ENCODE peak calls at places on chromosomes 5 and 9, in four cellular contexts. One of them, this sample, is unnamed.

GRCh38 chr5:34891981-34892380 is 23.3 kb downstream of the RAD1 start:
- DNase-seq in AG04450: no peak
- DNase-seq in anterior cingulate cortex: no peak
- DNase-seq in amygdala: no peak
- DNase-seq in this sample: no peak

GRCh38 chr5:174022384-174023095 is 23.0 kb upstream of the NSG2 start:
- DNase-seq in AG04450: no peak
- DNase-seq in anterior cingulate cortex: no peak
- DNase-seq in amygdala: no peak
- DNase-seq in this sample: no peak

GRCh38 chr5:78003914-78004313 is 227.8 kb upstream of the TBCA start:
- DNase-seq in AG04450: no peak
- DNase-seq in anterior cingulate cortex: no peak
- DNase-seq in amygdala: no peak
- DNase-seq in this sample: no peak

GRCh38 chr5:174735498-174736350 is 11.3 kb downstream of the MSX2 start:
- DNase-seq in AG04450: no peak
- DNase-seq in anterior cingulate cortex: no peak
- DNase-seq in amygdala: peak; percentile 4
- DNase-seq in this sample: no peak

GRCh38 chr5:116652903-116653302 is 78.3 kb upstream of the SEMA6A start:
- DNase-seq in AG04450: no peak
- DNase-seq in anterior cingulate cortex: no peak
- DNase-seq in amygdala: no peak
- DNase-seq in this sample: no peak

GRCh38 chr9:92664394-92665152 is 5.4 kb downstream of the IPPK start:
- DNase-seq in AG04450: no peak
- DNase-seq in anterior cingulate cortex: no peak
- DNase-seq in amygdala: no peak
- DNase-seq in this sample: no peak

GRCh38 chr5:139147743-139148079 is 50.5 kb downstream of the SIL1 start:
- DNase-seq in AG04450: no peak
- DNase-seq in anterior cingulate cortex: peak; percentile 57
- DNase-seq in amygdala: peak; percentile 36
- DNase-seq in this sample: no peak

GRCh38 chr5:149320791-149321330 is 24.4 kb upstream of the GRPEL2 start:
- DNase-seq in AG04450: peak; percentile 90
- DNase-seq in anterior cingulate cortex: no peak
- DNase-seq in amygdala: peak; percentile 46
- DNase-seq in this sample: no peak

GRCh38 chr9:18379073-18379811 is 94.7 kb upstream of the ADAMTSL1 start:
- DNase-seq in AG04450: peak; percentile 82
- DNase-seq in anterior cingulate cortex: no peak
- DNase-seq in amygdala: no peak
- DNase-seq in this sample: no peak

GRCh38 chr5:109739741-109740140 is 50.0 kb downstream of the MAN2A1 start:
- DNase-seq in AG04450: no peak
- DNase-seq in anterior cingulate cortex: no peak
- DNase-seq in amygdala: no peak
- DNase-seq in this sample: no peak

GRCh38 chr5:181188700-181189362 is 16.2 kb downstream of the TRIM7 start:
- DNase-seq in AG04450: peak; percentile 55
- DNase-seq in anterior cingulate cortex: no peak
- DNase-seq in amygdala: no peak
- DNase-seq in this sample: peak; percentile 81

GRCh38 chr5:95861221-95861857 is 38.8 kb upstream of the GLRX start:
- DNase-seq in AG04450: peak; percentile 97
- DNase-seq in anterior cingulate cortex: peak; percentile 27
- DNase-seq in amygdala: no peak
- DNase-seq in this sample: no peak

GRCh38 chr9:70971698-70972097 is 149.7 kb downstream of the TRPM3 start:
- DNase-seq in AG04450: no peak
- DNase-seq in anterior cingulate cortex: no peak
- DNase-seq in amygdala: no peak
- DNase-seq in this sample: no peak

GRCh38 chr5:10635257-10635860 is 71.5 kb downstream of the ANKRD33B start:
- DNase-seq in AG04450: no peak
- DNase-seq in anterior cingulate cortex: no peak
- DNase-seq in amygdala: no peak
- DNase-seq in this sample: no peak

GRCh38 chr9:15289590-15289989 is 17.4 kb downstream of the TTC39B start:
- DNase-seq in AG04450: no peak
- DNase-seq in anterior cingulate cortex: no peak
- DNase-seq in amygdala: no peak
- DNase-seq in this sample: no peak

GRCh38 chr9:32755730-32756129 is 27.6 kb upstream of the TMEM215 start:
- DNase-seq in AG04450: no peak
- DNase-seq in anterior cingulate cortex: no peak
- DNase-seq in amygdala: no peak
- DNase-seq in this sample: no peak

GRCh38 chr5:174409971-174410370 is 314.4 kb upstream of the MSX2 start:
- DNase-seq in AG04450: no peak
- DNase-seq in anterior cingulate cortex: no peak
- DNase-seq in amygdala: no peak
- DNase-seq in this sample: no peak

GRCh38 chr9:95003694-95004451 is 277.4 kb downstream of the AOPEP start:
- DNase-seq in AG04450: no peak
- DNase-seq in anterior cingulate cortex: no peak
- DNase-seq in amygdala: no peak
- DNase-seq in this sample: no peak

GRCh38 chr9:133050142-133050541 is 11.6 kb upstream of the CEL start:
- DNase-seq in AG04450: no peak
- DNase-seq in anterior cingulate cortex: peak; percentile 24
- DNase-seq in amygdala: peak; percentile 59
- DNase-seq in this sample: no peak

GRCh38 chr5:178982941-178983340 is 12.2 kb downstream of the GRM6 start:
- DNase-seq in AG04450: no peak
- DNase-seq in anterior cingulate cortex: no peak
- DNase-seq in amygdala: no peak
- DNase-seq in this sample: no peak

GRCh38 chr9:2727966-2728613 is 10.8 kb downstream of the KCNV2 start:
- DNase-seq in AG04450: peak; percentile 48
- DNase-seq in anterior cingulate cortex: peak; percentile 3
- DNase-seq in amygdala: no peak
- DNase-seq in this sample: no peak

GRCh38 chr5:79416499-79416898 is 97.4 kb downstream of the HOMER1 start:
- DNase-seq in AG04450: peak; percentile 15
- DNase-seq in anterior cingulate cortex: no peak
- DNase-seq in amygdala: no peak
- DNase-seq in this sample: no peak

GRCh38 chr9:122819791-122820489 is 8.4 kb downstream of the PDCL start:
- DNase-seq in AG04450: no peak
- DNase-seq in anterior cingulate cortex: no peak
- DNase-seq in amygdala: no peak
- DNase-seq in this sample: no peak

GRCh38 chr5:81192351-81192750 is 40.8 kb upstream of the CKMT2 start:
- DNase-seq in AG04450: no peak
- DNase-seq in anterior cingulate cortex: no peak
- DNase-seq in amygdala: no peak
- DNase-seq in this sample: no peak

GRCh38 chr5:143002459-143003327 is 232.5 kb downstream of the ARHGAP26 start:
- DNase-seq in AG04450: no peak
- DNase-seq in anterior cingulate cortex: no peak
- DNase-seq in amygdala: no peak
- DNase-seq in this sample: peak; percentile 71

GRCh38 chr5:165334186-165334585 is 1828.8 kb downstream of the MAT2B start:
- DNase-seq in AG04450: no peak
- DNase-seq in anterior cingulate cortex: no peak
- DNase-seq in amygdala: no peak
- DNase-seq in this sample: no peak

GRCh38 chr9:110753734-110754231 is 85.2 kb downstream of the MUSK start:
- DNase-seq in AG04450: no peak
- DNase-seq in anterior cingulate cortex: no peak
- DNase-seq in amygdala: no peak
- DNase-seq in this sample: no peak

GRCh38 chr9:96383165-96383939 is at the start of gene SLC35D2:
- DNase-seq in AG04450: no peak
- DNase-seq in anterior cingulate cortex: no peak
- DNase-seq in amygdala: peak; percentile 30
- DNase-seq in this sample: no peak

GRCh38 chr5:141799507-141800167 is 78.6 kb downstream of the PCDH1 start:
- DNase-seq in AG04450: no peak
- DNase-seq in anterior cingulate cortex: no peak
- DNase-seq in amygdala: no peak
- DNase-seq in this sample: no peak

GRCh38 chr9:35758475-35759050 is 4.5 kb upstream of the MSMP start:
- DNase-seq in AG04450: no peak
- DNase-seq in anterior cingulate cortex: no peak
- DNase-seq in amygdala: no peak
- DNase-seq in this sample: no peak

GRCh38 chr5:5351288-5352089 is 71.0 kb upstream of the ICE1 start:
- DNase-seq in AG04450: no peak
- DNase-seq in anterior cingulate cortex: no peak
- DNase-seq in amygdala: no peak
- DNase-seq in this sample: no peak